ENCODE peak calls at places on chromosomes 6 and 20, in nine cellular contexts. One of them, this sample, is unnamed.
A peak's percentile ranks its signal among the peaks of the same experiment; 100 is the strongest.

GRCh38 chr6:48552905-48553304 is 441.9 kb upstream of the PTCHD4 start:
- DNase-seq in dorsolateral prefrontal cortex: no peak
- DNase-seq in MM.1S: no peak
- DNase-seq in adrenal gland: no peak
- DNase-seq in left lung: no peak
- DNase-seq in breast epithelium: no peak
- DNase-seq in uterus: no peak
- DNase-seq in AG04450: no peak
- DNase-seq in H9: no peak
- DNase-seq in this sample: no peak

GRCh38 chr6:69233195-69233524 is 563.6 kb downstream of the LMBRD1 start:
- DNase-seq in dorsolateral prefrontal cortex: no peak
- DNase-seq in MM.1S: no peak
- DNase-seq in adrenal gland: no peak
- DNase-seq in left lung: no peak
- DNase-seq in breast epithelium: no peak
- DNase-seq in uterus: no peak
- DNase-seq in AG04450: no peak
- DNase-seq in H9: no peak
- DNase-seq in this sample: no peak

GRCh38 chr6:12875061-12875460 is 158.5 kb downstream of the PHACTR1 start:
- DNase-seq in dorsolateral prefrontal cortex: no peak
- DNase-seq in MM.1S: no peak
- DNase-seq in adrenal gland: no peak
- DNase-seq in left lung: no peak
- DNase-seq in breast epithelium: no peak
- DNase-seq in uterus: no peak
- DNase-seq in AG04450: no peak
- DNase-seq in H9: no peak
- DNase-seq in this sample: no peak

GRCh38 chr6:14442250-14442649 is 324.7 kb downstream of the CD83 start:
- DNase-seq in dorsolateral prefrontal cortex: no peak
- DNase-seq in MM.1S: no peak
- DNase-seq in adrenal gland: no peak
- DNase-seq in left lung: no peak
- DNase-seq in breast epithelium: no peak
- DNase-seq in uterus: no peak
- DNase-seq in AG04450: no peak
- DNase-seq in H9: no peak
- DNase-seq in this sample: no peak

GRCh38 chr20:9912858-9913434 is 74.1 kb upstream of the PAK5 start:
- DNase-seq in dorsolateral prefrontal cortex: peak; percentile 33
- DNase-seq in MM.1S: peak; percentile 63
- DNase-seq in adrenal gland: peak; percentile 62
- DNase-seq in left lung: no peak
- DNase-seq in breast epithelium: no peak
- DNase-seq in uterus: peak; percentile 22
- DNase-seq in AG04450: peak; percentile 3
- DNase-seq in H9: peak; percentile 45
- DNase-seq in this sample: peak; percentile 21

GRCh38 chr6:65123516-65123915 is 583.5 kb downstream of the EYS start:
- DNase-seq in dorsolateral prefrontal cortex: no peak
- DNase-seq in MM.1S: no peak
- DNase-seq in adrenal gland: no peak
- DNase-seq in left lung: no peak
- DNase-seq in breast epithelium: no peak
- DNase-seq in uterus: no peak
- DNase-seq in AG04450: peak; percentile 16
- DNase-seq in H9: no peak
- DNase-seq in this sample: no peak

GRCh38 chr6:15588966-15589634 is 73.7 kb downstream of the DTNBP1 start:
- DNase-seq in dorsolateral prefrontal cortex: no peak
- DNase-seq in MM.1S: no peak
- DNase-seq in adrenal gland: no peak
- DNase-seq in left lung: no peak
- DNase-seq in breast epithelium: no peak
- DNase-seq in uterus: no peak
- DNase-seq in AG04450: peak; percentile 43
- DNase-seq in H9: no peak
- DNase-seq in this sample: no peak

GRCh38 chr6:51118754-51119153 is 300.1 kb downstream of the TFAP2B start:
- DNase-seq in dorsolateral prefrontal cortex: no peak
- DNase-seq in MM.1S: no peak
- DNase-seq in adrenal gland: no peak
- DNase-seq in left lung: no peak
- DNase-seq in breast epithelium: no peak
- DNase-seq in uterus: no peak
- DNase-seq in AG04450: no peak
- DNase-seq in H9: no peak
- DNase-seq in this sample: no peak

GRCh38 chr20:36793294-36794115 is 19.9 kb upstream of the DSN1 start:
- DNase-seq in dorsolateral prefrontal cortex: no peak
- DNase-seq in MM.1S: no peak
- DNase-seq in adrenal gland: no peak
- DNase-seq in left lung: no peak
- DNase-seq in breast epithelium: no peak
- DNase-seq in uterus: no peak
- DNase-seq in AG04450: no peak
- DNase-seq in H9: no peak
- DNase-seq in this sample: no peak

DNA sequence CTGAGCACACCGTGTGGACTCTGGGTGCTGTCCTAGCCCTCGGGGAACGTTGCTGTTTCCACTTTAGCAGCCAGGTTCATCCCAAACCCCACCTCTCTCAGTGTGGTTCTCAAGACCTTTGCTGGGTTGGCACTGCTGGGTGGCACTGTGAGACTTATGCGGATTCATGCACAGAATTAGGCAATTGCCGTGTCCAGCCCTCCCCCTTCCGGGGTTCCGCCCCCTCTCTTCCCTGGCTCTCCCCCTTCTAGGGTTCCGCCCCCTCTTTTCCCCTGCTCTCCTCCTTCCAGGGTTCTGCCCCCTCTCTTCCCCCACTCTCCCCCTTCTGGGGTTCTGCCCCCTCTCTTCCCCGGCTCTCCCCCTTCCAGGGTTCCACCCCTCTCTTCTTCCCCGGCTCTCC is 39.8 kb upstream of the SLCO4A1 start:
- DNase-seq in dorsolateral prefrontal cortex: no peak
- DNase-seq in MM.1S: no peak
- DNase-seq in adrenal gland: no peak
- DNase-seq in left lung: peak; percentile 80
- DNase-seq in breast epithelium: peak; percentile 68
- DNase-seq in uterus: no peak
- DNase-seq in AG04450: no peak
- DNase-seq in H9: no peak
- DNase-seq in this sample: peak; percentile 49
- H3K27ac ChIP-seq in dorsolateral prefrontal cortex: no peak overlapping the region
- H3K27ac ChIP-seq in MM.1S: no peak overlapping the region
- H3K27ac ChIP-seq in adrenal gland: peak overlapping the region; percentile 75
- H3K27ac ChIP-seq in left lung: peak overlapping the region; percentile 69
- H3K27ac ChIP-seq in breast epithelium: peak overlapping the region; percentile 93
- H3K27ac ChIP-seq in uterus: no peak overlapping the region
- H3K27ac ChIP-seq in AG04450: no peak overlapping the region
- H3K27ac ChIP-seq in H9: no peak overlapping the region
- H3K27ac ChIP-seq in this sample: peak overlapping the region; percentile 61

DNA sequence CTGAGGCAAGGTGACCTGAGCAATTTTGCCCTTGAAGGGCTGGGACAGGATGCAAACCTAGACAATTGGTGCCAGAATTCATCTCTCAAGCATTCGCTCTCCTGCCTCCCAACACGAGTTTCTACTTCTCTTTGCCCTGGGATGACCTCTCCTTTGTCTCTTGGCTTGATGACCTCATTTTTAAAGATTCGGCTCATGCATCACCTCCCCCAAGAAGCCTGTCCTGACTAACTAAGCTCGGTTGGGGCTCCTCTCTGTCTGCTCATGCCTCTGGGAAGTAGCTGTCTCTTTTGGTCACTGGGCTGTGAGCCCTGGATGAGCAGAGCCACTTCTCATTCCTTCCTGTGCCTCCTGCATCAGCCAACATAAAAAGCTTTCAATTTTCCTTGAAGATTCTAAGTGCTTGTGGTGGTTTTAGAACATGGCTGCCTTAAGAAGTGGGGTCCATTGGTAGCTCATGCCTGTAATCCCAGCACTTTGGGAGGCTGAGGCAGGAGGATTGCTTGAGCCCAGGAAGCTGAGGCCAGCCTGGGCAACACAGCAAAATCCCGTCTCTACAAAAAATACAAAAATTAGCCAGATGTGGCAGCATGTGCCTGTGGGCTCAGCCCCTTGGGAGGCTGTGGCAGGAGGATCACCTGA is 11.1 kb upstream of the TCF15 start:
- DNase-seq in dorsolateral prefrontal cortex: no peak
- DNase-seq in MM.1S: no peak
- DNase-seq in adrenal gland: no peak
- DNase-seq in left lung: no peak
- DNase-seq in breast epithelium: no peak
- DNase-seq in uterus: no peak
- DNase-seq in AG04450: no peak
- DNase-seq in H9: no peak
- DNase-seq in this sample: no peak
- H3K27me3 ChIP-seq in dorsolateral prefrontal cortex: peaks cover 23% of the 10 kb centered on the region
- H3K27me3 ChIP-seq in MM.1S: no peaks in the 10 kb centered on the region
- H3K27me3 ChIP-seq in adrenal gland: peaks cover 5% of the 10 kb centered on the region
- H3K27me3 ChIP-seq in left lung: peaks cover 12% of the 10 kb centered on the region
- H3K27me3 ChIP-seq in breast epithelium: no peaks in the 10 kb centered on the region
- H3K27me3 ChIP-seq in uterus: no peaks in the 10 kb centered on the region
- H3K27me3 ChIP-seq in AG04450: peaks cover 27% of the 10 kb centered on the region
- H3K27me3 ChIP-seq in H9: no peaks in the 10 kb centered on the region
- H3K27me3 ChIP-seq in this sample: peaks cover 3% of the 10 kb centered on the region

GRCh38 chr6:27592107-27592480 is 119.2 kb upstream of the ZNF184 start:
- DNase-seq in dorsolateral prefrontal cortex: no peak
- DNase-seq in MM.1S: no peak
- DNase-seq in adrenal gland: no peak
- DNase-seq in left lung: no peak
- DNase-seq in breast epithelium: no peak
- DNase-seq in uterus: no peak
- DNase-seq in AG04450: no peak
- DNase-seq in H9: no peak
- DNase-seq in this sample: no peak
- H3K27ac ChIP-seq in dorsolateral prefrontal cortex: no peak overlapping the region
- H3K27ac ChIP-seq in MM.1S: no peak overlapping the region
- H3K27ac ChIP-seq in adrenal gland: no peak overlapping the region
- H3K27ac ChIP-seq in left lung: no peak overlapping the region
- H3K27ac ChIP-seq in breast epithelium: no peak overlapping the region
- H3K27ac ChIP-seq in uterus: no peak overlapping the region
- H3K27ac ChIP-seq in AG04450: no peak overlapping the region
- H3K27ac ChIP-seq in H9: no peak overlapping the region
- H3K27ac ChIP-seq in this sample: no peak overlapping the region

DNA sequence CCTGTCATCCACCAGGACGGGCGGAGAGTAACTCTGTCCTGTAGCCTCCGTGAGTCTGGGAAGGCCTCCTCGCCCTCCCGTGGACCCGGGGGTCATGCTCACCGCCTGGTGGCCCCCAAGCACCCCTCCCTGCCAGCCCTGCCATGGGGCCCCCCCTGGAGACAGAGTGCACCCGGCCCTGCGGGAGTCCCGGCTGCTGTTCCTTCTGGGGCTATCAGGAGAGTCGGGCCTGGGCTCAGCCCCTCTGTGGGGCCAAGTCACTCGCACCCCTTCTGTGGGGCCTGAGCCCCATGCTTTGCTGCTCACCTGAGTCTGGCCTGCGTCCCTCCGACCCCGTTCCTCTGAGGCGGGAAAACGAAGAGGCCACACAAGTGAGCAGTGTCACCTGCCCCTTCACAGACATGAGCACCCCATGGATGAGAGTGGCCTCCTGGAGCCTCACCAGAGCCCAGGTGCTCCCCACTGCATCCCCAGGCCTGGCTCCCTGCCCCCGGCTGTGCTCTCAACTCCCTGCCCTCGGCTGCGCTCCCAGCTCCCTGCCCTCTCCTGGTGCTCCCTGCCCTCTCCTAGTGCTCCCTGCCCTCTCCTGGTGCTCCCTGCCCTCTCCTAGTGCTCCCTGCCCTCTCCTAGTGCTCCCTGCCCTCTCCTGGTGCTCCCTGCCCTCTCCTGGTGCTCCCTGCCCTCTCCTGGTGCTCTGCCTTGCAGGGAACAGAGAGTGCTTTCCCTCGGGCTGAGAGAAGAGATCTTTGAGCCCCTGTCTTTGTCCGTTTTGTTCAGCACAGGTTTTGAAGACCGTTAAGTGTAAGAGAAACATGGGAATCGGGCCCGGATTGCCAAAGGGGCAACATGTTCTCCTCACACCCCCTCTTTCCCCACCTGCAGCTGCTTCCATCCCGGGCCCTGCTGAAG is 4.7 kb upstream of the CHRNA4 start:
- DNase-seq in dorsolateral prefrontal cortex: no peak
- DNase-seq in MM.1S: no peak
- DNase-seq in adrenal gland: no peak
- DNase-seq in left lung: no peak
- DNase-seq in breast epithelium: no peak
- DNase-seq in uterus: no peak
- DNase-seq in AG04450: no peak
- DNase-seq in H9: no peak
- DNase-seq in this sample: no peak
- H3K27me3 ChIP-seq in dorsolateral prefrontal cortex: no peaks in the 10 kb centered on the region
- H3K27me3 ChIP-seq in MM.1S: peaks cover 91% of the 10 kb centered on the region
- H3K27me3 ChIP-seq in adrenal gland: peaks cover 26% of the 10 kb centered on the region
- H3K27me3 ChIP-seq in left lung: peaks cover 96% of the 10 kb centered on the region
- H3K27me3 ChIP-seq in breast epithelium: peaks cover 1% of the 10 kb centered on the region
- H3K27me3 ChIP-seq in uterus: no peaks in the 10 kb centered on the region
- H3K27me3 ChIP-seq in AG04450: peaks cover 13% of the 10 kb centered on the region
- H3K27me3 ChIP-seq in H9: no peaks in the 10 kb centered on the region
- H3K27me3 ChIP-seq in this sample: no peaks in the 10 kb centered on the region

DNA sequence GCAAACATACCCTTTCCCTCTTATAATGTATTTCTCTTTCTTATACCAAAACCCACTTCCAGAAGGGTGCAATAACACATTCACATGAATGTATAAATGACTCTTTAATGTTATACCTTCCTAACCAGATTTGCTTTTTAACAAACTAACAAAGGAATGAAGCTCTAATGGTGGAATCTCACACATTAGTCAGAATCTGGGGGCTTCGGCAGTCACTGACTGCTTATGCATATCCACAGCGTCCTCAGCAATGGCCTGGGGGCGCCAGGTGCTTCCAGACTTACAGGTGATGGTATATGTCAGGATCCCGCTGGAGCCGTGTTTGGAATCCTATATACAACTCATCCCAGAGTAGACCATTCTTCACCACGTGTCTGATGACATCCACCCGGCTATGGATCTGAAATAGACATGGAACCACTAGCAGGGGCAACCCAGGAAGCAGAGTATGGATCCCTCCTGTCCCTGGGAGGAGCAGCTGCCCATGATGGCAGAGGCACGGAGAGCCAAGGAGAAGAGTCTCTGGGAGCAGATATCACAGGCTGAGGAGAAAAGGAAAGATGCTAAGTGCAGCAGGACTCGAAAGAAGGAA is 150.8 kb upstream of the RIPOR2 start:
- DNase-seq in dorsolateral prefrontal cortex: no peak
- DNase-seq in MM.1S: no peak
- DNase-seq in adrenal gland: no peak
- DNase-seq in left lung: no peak
- DNase-seq in breast epithelium: no peak
- DNase-seq in uterus: no peak
- DNase-seq in AG04450: no peak
- DNase-seq in H9: peak; percentile 34
- DNase-seq in this sample: no peak
- H3K27ac ChIP-seq in dorsolateral prefrontal cortex: no peak overlapping the region
- H3K27ac ChIP-seq in MM.1S: no peak overlapping the region
- H3K27ac ChIP-seq in adrenal gland: peak overlapping the region; percentile 65
- H3K27ac ChIP-seq in left lung: peak overlapping the region; percentile 13
- H3K27ac ChIP-seq in breast epithelium: no peak overlapping the region
- H3K27ac ChIP-seq in uterus: peak overlapping the region; percentile 53
- H3K27ac ChIP-seq in AG04450: no peak overlapping the region
- H3K27ac ChIP-seq in H9: no peak overlapping the region
- H3K27ac ChIP-seq in this sample: peak overlapping the region; percentile 51

This sample was measured in CD4-positive, CD25-positive, alpha-beta regulatory T cell.